ENCODE peak calls at places on chromosome 20, in seven cellular contexts. Q is A549; Y is T-helper 17 cell; P is activated naive CD4-positive, alpha-beta T cell treated with anti-CD3 and anti-CD28 coated beads, Interleukin-2, amount 50 U/mL, for 72 hours; G is upper lobe of left lung; X is effector memory CD8-positive, alpha-beta T cell; D is Right ventricle myocardium inferior. H is an unnamed sample.

GRCh38 chr20:17647391-17648305 is 34.4 kb downstream of the RRBP1 start:
- ATAC-seq in Q (no peak), Y (no peak), P (no peak), G (peak), X (no peak), D (peak), H (no peak)

GRCh38 chr20:59850018-59850641 is 83.3 kb downstream of the SYCP2 start:
- ATAC-seq in Q (no peak), Y (no peak), P (no peak), G (no peak), X (no peak), D (no peak), H (no peak)

GRCh38 chr20:19222520-19223040 is 10.1 kb downstream of the SLC24A3 start:
- ATAC-seq in Q (no peak), Y (no peak), P (no peak), G (no peak), X (no peak), D (no peak), H (no peak)

GRCh38 chr20:57258055-57258454 is 8.4 kb downstream of the BMP7 start:
- ATAC-seq in Q (no peak), Y (no peak), P (no peak), G (no peak), X (no peak), D (no peak), H (no peak)

GRCh38 chr20:53735536-53736050 is 142.0 kb upstream of the ZNF217 start:
- ATAC-seq in Q (peak), Y (no peak), P (no peak), G (no peak), X (no peak), D (peak), H (no peak)

GRCh38 chr20:5008743-5009142 is 7.4 kb upstream of the SLC23A2 start:
- ATAC-seq in Q (peak), Y (no peak), P (no peak), G (peak), X (no peak), D (no peak), H (no peak)

GRCh38 chr20:45545754-45546453 is 1.3 kb downstream of the EPPIN start:
- ATAC-seq in Q (peak), Y (no peak), P (no peak), G (peak), X (no peak), D (no peak), H (peak)

GRCh38 chr20:19735446-19735845 is 22.6 kb upstream of the RIN2 start:
- ATAC-seq in Q (peak), Y (no peak), P (peak), G (peak), X (no peak), D (peak), H (peak)

GRCh38 chr20:49955167-49955566 is 19.0 kb downstream of the RNF114 start:
- ATAC-seq in Q (no peak), Y (no peak), P (no peak), G (no peak), X (no peak), D (no peak), H (no peak)

GRCh38 chr20:56247954-56248782 is at the start of gene MC3R:
- ATAC-seq in Q (peak), Y (no peak), P (no peak), G (peak), X (no peak), D (no peak), H (no peak)

GRCh38 chr20:870758-871157 is 37.2 kb downstream of the FAM110A start:
- ATAC-seq in Q (no peak), Y (no peak), P (no peak), G (no peak), X (no peak), D (no peak), H (no peak)

GRCh38 chr20:32333988-32334885 is 23.9 kb upstream of the ASXL1 start:
- ATAC-seq in Q (no peak), Y (peak), P (no peak), G (peak), X (peak), D (peak), H (peak)

GRCh38 chr20:55667955-55668354 is 337.4 kb downstream of the CBLN4 start:
- ATAC-seq in Q (no peak), Y (no peak), P (no peak), G (no peak), X (no peak), D (no peak), H (no peak)

GRCh38 chr20:58775371-58775770 is 75.3 kb downstream of the GNAS-AS1 start:
- ATAC-seq in Q (no peak), Y (no peak), P (no peak), G (no peak), X (no peak), D (no peak), H (no peak)

GRCh38 chr20:59043698-59044097 is 1.1 kb upstream of the PRELID3B start:
- ATAC-seq in Q (no peak), Y (no peak), P (no peak), G (no peak), X (peak), D (no peak), H (no peak)

H was measured in gastroesophageal sphincter.